ENCODE peak calls at places on chromosomes 5 and 9, in nine cellular contexts. C is fibroblast of villous mesenchyme; H is left colon; J is ureter; D is NCI-H345; I is EL; X is activated CD4-positive, alpha-beta T cell treated with anti-CD3 and anti-CD28 coated beads, Interleukin-2, amount 10 ng/mL, durations not matched to agents 7 days and 5 days; T is dermis blood vessel endothelial cell; R is activated CD8-positive, alpha-beta T cell treated with anti-CD3 and anti-CD28 coated beads for 36 hours. Y is an unnamed sample.

GRCh38 chr9:89022902-89023301 is 31.6 kb downstream of the S1PR3 start:
- DNase-seq in C (peak), X (no peak), D (no peak), T (no peak), R (no peak), H (no peak), J (no peak), I (peak), Y (peak)

GRCh38 chr5:126516852-126517251 is 78.2 kb downstream of the ALDH7A1 start:
- DNase-seq in J (no peak), H (no peak), I (peak), T (no peak), X (no peak), D (no peak), R (no peak), C (peak), Y (no peak)

GRCh38 chr5:103452666-103453065 is 109.9 kb downstream of the NUDT12 start:
- DNase-seq in C (no peak), J (no peak), T (peak), D (no peak), I (peak), R (no peak), H (no peak), X (no peak), Y (no peak)

GRCh38 chr5:170216262-170216864 is 16.4 kb upstream of the C5orf58 start:
- DNase-seq in H (no peak), T (peak), R (no peak), J (no peak), I (peak), C (peak), D (peak), X (no peak), Y (peak)

GRCh38 chr5:41281215-41281810 is 68.0 kb upstream of the C6 start:
- DNase-seq in J (no peak), H (no peak), D (no peak), X (no peak), R (no peak), C (no peak), T (no peak), I (no peak), Y (no peak)

GRCh38 chr5:40762716-40763115 is 7.0 kb upstream of the TTC33 start:
- DNase-seq in H (no peak), C (no peak), D (no peak), R (no peak), X (no peak), I (no peak), J (no peak), T (no peak), Y (no peak)

GRCh38 chr5:54062958-54063357 is 247.4 kb downstream of the ARL15 start:
- DNase-seq in J (no peak), D (no peak), I (peak), T (peak), R (no peak), C (peak), X (no peak), H (no peak), Y (peak)

GRCh38 chr5:151770383-151771258 is 1.1 kb upstream of the G3BP1 start:
- DNase-seq in D (peak), H (peak), X (no peak), C (peak), J (peak), T (peak), I (peak), R (peak), Y (peak)

GRCh38 chr5:19835442-19835841 is 152.6 kb downstream of the CDH18 start:
- DNase-seq in I (no peak), C (no peak), J (no peak), R (no peak), H (no peak), T (no peak), D (no peak), X (no peak), Y (no peak)

GRCh38 chr9:34869390-34869789 is 88.7 kb upstream of the PHF24 start:
- DNase-seq in D (no peak), H (no peak), C (peak), J (no peak), I (peak), T (peak), R (peak), X (no peak), Y (peak)

GRCh38 chr9:117744390-117744789 is 40.2 kb downstream of the TLR4 start:
- DNase-seq in T (no peak), X (no peak), C (no peak), I (no peak), D (no peak), H (no peak), R (no peak), J (no peak), Y (no peak)